ENCODE peak calls at places on chromosomes 1 and 21, in nine cellular contexts. P is adrenal gland; Y is AG08395; M is epithelial cell of esophagus; O is pancreas; Q is heart left ventricle; I is activated CD4-positive, alpha-beta T cell treated with anti-CD3 and anti-CD28 coated beads, Interleukin-2, amount 10 ng/mL, durations not matched to agents 7 days and 5 days; R is germinal center; U is stimulated activated CD4-positive, alpha-beta T cell treated with anti-CD3 and anti-CD28 coated beads, TNF-alpha, amount 100 ng/mL, for 4 hours. N is an unnamed sample.

GRCh38 chr1:156860639-156861423 is at the start of gene NTRK1:
- DNase-seq in I (peak; percentile 66), M (peak; percentile 26), O (peak; percentile 16), Q (no peak), R (peak; percentile 81), P (no peak), Y (peak; percentile 24), U (peak; percentile 21), N (no peak)

GRCh38 chr1:10920063-10920626 is 92.3 kb upstream of the TARDBP start:
- DNase-seq in O (no peak), Q (peak; percentile 13), I (no peak), R (no peak), P (no peak), Y (no peak), M (peak; percentile 83), U (no peak), N (no peak)

GRCh38 chr1:70499695-70500094 is 88.6 kb downstream of the CTH start:
- DNase-seq in U (no peak), Q (no peak), M (peak; percentile 71), Y (no peak), R (no peak), P (no peak), I (no peak), O (no peak), N (peak; percentile 18)

GRCh38 chr1:7585216-7585907 is 185.7 kb upstream of the VAMP3 start:
- DNase-seq in P (no peak), Q (no peak), U (no peak), O (no peak), Y (no peak), R (no peak), M (no peak), I (no peak), N (no peak)

GRCh38 chr1:28135910-28136635 is 40.4 kb downstream of the PTAFR start:
- DNase-seq in U (no peak), P (no peak), M (no peak), Q (no peak), R (no peak), O (no peak), I (no peak), Y (no peak), N (no peak)

GRCh38 chr1:91502138-91502881 is 1.7 kb downstream of the CDC7 start:
- DNase-seq in M (no peak), P (no peak), O (no peak), Y (no peak), R (no peak), Q (no peak), U (no peak), I (no peak), N (no peak)

GRCh38 chr1:8554956-8555534 is 237.1 kb downstream of the SLC45A1 start:
- DNase-seq in U (no peak), R (no peak), O (peak; percentile 22), Y (peak; percentile 10), I (no peak), Q (no peak), M (peak; percentile 81), P (peak; percentile 70), N (no peak)

GRCh38 chr1:171152533-171152932 is 32.6 kb upstream of the FMO2 start:
- DNase-seq in M (no peak), P (no peak), Y (no peak), O (no peak), I (no peak), R (no peak), U (no peak), Q (peak; percentile 43), N (no peak)

GRCh38 chr21:37463083-37463780 is 96.7 kb downstream of the DYRK1A start:
- DNase-seq in Q (no peak), P (no peak), O (peak; percentile 13), M (peak; percentile 59), U (no peak), I (no peak), Y (peak; percentile 24), R (peak; percentile 36), N (peak; percentile 56)

GRCh38 chr21:44000360-44000759 is 11.7 kb upstream of the TRAPPC10 start:
- DNase-seq in M (no peak), R (no peak), P (no peak), Q (no peak), O (no peak), I (no peak), Y (no peak), U (no peak), N (no peak)

GRCh38 chr1:151991663-151992344 is 1.9 kb downstream of the S100A10 start:
- DNase-seq in O (no peak), M (no peak), P (no peak), U (no peak), I (no peak), R (no peak), Y (no peak), Q (no peak), N (no peak)

GRCh38 chr1:201568258-201568657 is 29.3 kb downstream of the NAV1 start:
- DNase-seq in Y (no peak), O (no peak), M (no peak), P (no peak), R (no peak), Q (no peak), I (no peak), U (no peak), N (no peak)

N was measured in LNCaP clone FGC.